ENCODE peak calls at places on chromosomes 1 and 21, in six cellular contexts. X is amniotic epithelial cell, D is NCI-H345, W is aorta, T is AG09309, O is left cardiac atrium. J is an unnamed sample.

GRCh38 chr1:231091853-231092301 is 51.8 kb upstream of the FAM89A start:
- DNase-seq in X (peak; percentile 52), D (no peak), W (no peak), T (no peak), O (no peak), J (no peak)

GRCh38 chr1:109392037-109392787 is 5.5 kb downstream of the SORT1 start:
- DNase-seq in X (no peak), D (no peak), W (no peak), T (no peak), O (peak; percentile 37), J (no peak)

GRCh38 chr1:12407050-12407961 is 177.5 kb downstream of the VPS13D start:
- DNase-seq in X (peak; percentile 79), D (no peak), W (no peak), T (peak; percentile 61), O (no peak), J (no peak)

GRCh38 chr1:203985044-203985443 is 87.9 kb upstream of the SOX13 start:
- DNase-seq in X (no peak), D (no peak), W (no peak), T (no peak), O (no peak), J (no peak)

GRCh38 chr1:77468556-77468955 is 186.7 kb downstream of the AK5 start:
- DNase-seq in X (no peak), D (no peak), W (no peak), T (no peak), O (no peak), J (no peak)

GRCh38 chr1:154747380-154747779 is 122.7 kb downstream of the KCNN3 start:
- DNase-seq in X (no peak), D (no peak), W (no peak), T (no peak), O (no peak), J (no peak)

GRCh38 chr1:15483971-15484370 is 8.1 kb downstream of the CELA2B start:
- DNase-seq in X (no peak), D (no peak), W (no peak), T (no peak), O (no peak), J (no peak)

GRCh38 chr1:202056644-202057334 is 46.4 kb downstream of the ELF3 start:
- DNase-seq in X (peak; percentile 23), D (peak; percentile 99), W (no peak), T (no peak), O (no peak), J (peak; percentile 100)

GRCh38 chr21:32514275-32515055 is 70.9 kb downstream of the TCP10L start:
- DNase-seq in X (no peak), D (no peak), W (peak; percentile 65), T (no peak), O (no peak), J (no peak)

GRCh38 chr1:200982071-200982945 is 41.2 kb downstream of the KIF21B start:
- DNase-seq in X (peak; percentile 64), D (no peak), W (no peak), T (no peak), O (no peak), J (no peak)

GRCh38 chr1:223084466-223084865 is 58.6 kb downstream of the TLR5 start:
- DNase-seq in X (no peak), D (no peak), W (no peak), T (no peak), O (no peak), J (no peak)

GRCh38 chr21:29939859-29940245 is at the start of gene GRIK1:
- DNase-seq in X (no peak), D (no peak), W (no peak), T (no peak), O (no peak), J (peak; percentile 0)